ENCODE peak calls at places on chromosomes 13 and 19, in ten cellular contexts. J is mesenchymal stem cell; R is cardiac fibroblast; G is neural crest cell; X is effector memory CD8-positive, alpha-beta T cell; P is IMR-90; O is fibroblast of lung; F is KBM-7; V is AG20443; Q is ELR. S is an unnamed sample.
A peak's percentile ranks its signal among the peaks of the same experiment; 100 is the strongest.

GRCh38 chr19:10501971-10502523 is 1.1 kb downstream of the KEAP1 start:
- DNase-seq in R (no peak), G (peak; percentile 23), P (peak; percentile 29), J (peak; percentile 59), O (peak; percentile 37), X (no peak), F (peak; percentile 49), Q (peak; percentile 64), V (peak; percentile 82), S (no peak)

GRCh38 chr19:782195-783043 is 14.8 kb upstream of the PTBP1 start:
- DNase-seq in G (no peak), Q (peak; percentile 81), R (peak; percentile 75), O (peak; percentile 75), J (peak; percentile 58), F (no peak), X (no peak), P (peak; percentile 33), V (peak; percentile 75), S (no peak)

GRCh38 chr19:8575467-8575997 is 1.7 kb downstream of the MYO1F start:
- DNase-seq in X (peak; percentile 44), O (peak; percentile 80), G (no peak), P (peak; percentile 35), J (no peak), F (peak; percentile 57), Q (peak; percentile 35), V (peak; percentile 43), R (peak; percentile 59), S (no peak)

GRCh38 chr13:55517312-55517711 is 1623.4 kb upstream of the PRR20A start:
- DNase-seq in J (no peak), X (no peak), R (no peak), Q (no peak), V (no peak), O (no peak), P (no peak), F (no peak), G (peak; percentile 16), S (no peak)

GRCh38 chr13:20716951-20717350 is 13.5 kb downstream of the IL17D start:
- DNase-seq in X (no peak), F (no peak), O (no peak), Q (no peak), V (no peak), P (no peak), G (no peak), R (no peak), J (no peak), S (no peak)

GRCh38 chr19:52532480-52532879 is 5.0 kb downstream of the ZNF808 start:
- DNase-seq in J (no peak), F (no peak), X (no peak), V (no peak), P (no peak), R (no peak), O (no peak), G (no peak), Q (no peak), S (no peak)

GRCh38 chr19:54420383-54421168 is 5.3 kb downstream of the TTYH1 start:
- DNase-seq in F (no peak), G (peak; percentile 82), P (no peak), V (peak; percentile 37), X (no peak), J (no peak), O (no peak), Q (no peak), R (no peak), S (no peak)

GRCh38 chr13:95660981-95661581 is 15.9 kb upstream of the DNAJC3 start:
- DNase-seq in F (peak; percentile 59), R (peak; percentile 75), P (peak; percentile 50), X (no peak), J (peak; percentile 64), V (peak; percentile 50), O (peak; percentile 31), G (no peak), Q (peak; percentile 80), S (no peak)

GRCh38 chr19:45629704-45630103 is 9.5 kb downstream of the EML2 start:
- DNase-seq in Q (no peak), J (no peak), F (no peak), G (no peak), V (no peak), P (no peak), R (no peak), X (no peak), O (no peak), S (no peak)

GRCh38 chr19:35459414-35460082 is 11.5 kb downstream of the FFAR2 start:
- DNase-seq in Q (no peak), F (no peak), O (no peak), G (no peak), R (peak; percentile 10), V (no peak), J (peak; percentile 64), X (no peak), P (no peak), S (no peak)

GRCh38 chr19:45499196-45500180 is 1.2 kb downstream of the PPM1N start:
- DNase-seq in Q (peak; percentile 47), G (peak; percentile 23), F (peak; percentile 27), X (peak; percentile 51), J (peak; percentile 44), R (peak; percentile 39), O (no peak), P (no peak), V (no peak), S (no peak)

GRCh38 chr13:28252547-28252946 is 114.2 kb downstream of the PAN3 start:
- DNase-seq in G (no peak), J (no peak), V (no peak), O (no peak), Q (no peak), P (no peak), X (no peak), F (no peak), R (no peak), S (no peak)

GRCh38 chr13:30870049-30870884 is 35.8 kb upstream of the MEDAG start:
- DNase-seq in P (peak; percentile 100), J (peak; percentile 100), V (peak; percentile 93), R (peak; percentile 100), Q (peak; percentile 99), F (peak; percentile 68), G (no peak), O (peak; percentile 99), X (no peak), S (no peak)

GRCh38 chr19:12636631-12637030 is 25.9 kb downstream of the ZNF791 start:
- DNase-seq in V (no peak), Q (no peak), F (no peak), G (no peak), X (no peak), R (no peak), P (no peak), J (no peak), O (no peak), S (no peak)

GRCh38 chr19:35805518-35806102 is 7.0 kb downstream of the PRODH2 start:
- DNase-seq in Q (no peak), P (no peak), R (no peak), V (no peak), J (no peak), O (no peak), G (no peak), F (no peak), X (no peak), S (no peak)

S was measured in esophagus squamous epithelium.